ENCODE peak calls at places on chromosomes 6 and 20, in five cellular contexts. U, G, X, W and L are unnamed samples. For H3K9me3, the result is how much of the 10 kb centered on the place peaks cover.

GRCh38 chr6:138509371-138509770 is 10.1 kb upstream of the NHSL1 start:
- DNase-seq in W (no peak), G (no peak), X (no peak), U (peak), L (peak)

GRCh38 chr6:149212202-149212601 is 105.3 kb upstream of the TAB2 start:
- DNase-seq in G (no peak), U (no peak), W (no peak), X (no peak), L (no peak)

GRCh38 chr6:37868447-37868825 is 48.9 kb downstream of the ZFAND3 start:
- DNase-seq in X (no peak), G (no peak), U (no peak), W (no peak), L (no peak)

GRCh38 chr20:38866265-38867061 is 59.8 kb upstream of the FAM83D start:
- DNase-seq in W (no peak), U (no peak), G (no peak), X (no peak), L (no peak)

GRCh38 chr6:134626131-134626530 is 308.2 kb upstream of the SGK1 start:
- DNase-seq in G (no peak), U (no peak), W (no peak), X (no peak), L (no peak)

GRCh38 chr20:62367136-62367482 is at the start of gene LAMA5:
- DNase-seq in X (peak), G (no peak), W (peak), U (peak), L (no peak)

GRCh38 chr6:140774080-140774505 is 1358.6 kb upstream of the GJE1 start:
- DNase-seq in G (no peak), W (no peak), U (no peak), X (no peak), L (no peak)

GRCh38 chr6:72182337-72183246 is 296.2 kb downstream of the RIMS1 start:
- DNase-seq in X (peak), W (peak), G (peak), U (peak), L (peak)

GRCh38 chr6:99119109-99120031 is 171.6 kb upstream of the FBXL4 start:
- DNase-seq in W (no peak), X (no peak), U (peak), G (peak), L (no peak)

GRCh38 chr6:135328136-135328535 is 147.0 kb downstream of the MYB start:
- DNase-seq in W (no peak), X (no peak), G (no peak), U (no peak), L (no peak)

GRCh38 chr6:139483082-139483481 is 108.6 kb upstream of the CITED2 start:
- DNase-seq in W (no peak), X (no peak), U (no peak), G (peak), L (no peak)

GRCh38 chr6:20953019-20953418 is 418.8 kb downstream of the CDKAL1 start:
- DNase-seq in U (no peak), X (no peak), G (no peak), W (no peak), L (no peak)

GRCh38 chr6:159875194-159875593 is 15.6 kb upstream of the MAS1 start:
- DNase-seq in W (no peak), U (no peak), X (no peak), G (peak), L (no peak)

GRCh38 chr6:836276-836853 is 143.4 kb upstream of the EXOC2 start:
- DNase-seq in W (peak), G (no peak), X (no peak), U (no peak), L (no peak)

GRCh38 chr20:49888341-49889244 is 26.7 kb downstream of the SPATA2 start:
- DNase-seq in U (peak), X (peak), G (peak), W (no peak), L (no peak)

GRCh38 chr20:11952621-11953020 is 34.9 kb downstream of the BTBD3 start:
- DNase-seq in X (no peak), W (no peak), G (no peak), U (no peak), L (no peak)

GRCh38 chr6:25056130-25056529 is 120.4 kb upstream of the RIPOR2 start:
- DNase-seq in X (no peak), W (no peak), U (no peak), G (no peak), L (no peak)

GRCh38 chr20:25309395-25310267 is 61.7 kb downstream of the PYGB start:
- DNase-seq in U (no peak), X (peak), G (no peak), W (peak), L (peak)

GRCh38 chr20:61788343-61788742 is 277.3 kb downstream of the TAF4 start:
- DNase-seq in U (no peak), W (no peak), G (no peak), X (no peak), L (no peak)

GRCh38 chr6:127737009-127737486 is 160.1 kb downstream of the C6orf58 start:
- DNase-seq in G (peak), W (no peak), X (no peak), U (peak), L (no peak)

DNA sequence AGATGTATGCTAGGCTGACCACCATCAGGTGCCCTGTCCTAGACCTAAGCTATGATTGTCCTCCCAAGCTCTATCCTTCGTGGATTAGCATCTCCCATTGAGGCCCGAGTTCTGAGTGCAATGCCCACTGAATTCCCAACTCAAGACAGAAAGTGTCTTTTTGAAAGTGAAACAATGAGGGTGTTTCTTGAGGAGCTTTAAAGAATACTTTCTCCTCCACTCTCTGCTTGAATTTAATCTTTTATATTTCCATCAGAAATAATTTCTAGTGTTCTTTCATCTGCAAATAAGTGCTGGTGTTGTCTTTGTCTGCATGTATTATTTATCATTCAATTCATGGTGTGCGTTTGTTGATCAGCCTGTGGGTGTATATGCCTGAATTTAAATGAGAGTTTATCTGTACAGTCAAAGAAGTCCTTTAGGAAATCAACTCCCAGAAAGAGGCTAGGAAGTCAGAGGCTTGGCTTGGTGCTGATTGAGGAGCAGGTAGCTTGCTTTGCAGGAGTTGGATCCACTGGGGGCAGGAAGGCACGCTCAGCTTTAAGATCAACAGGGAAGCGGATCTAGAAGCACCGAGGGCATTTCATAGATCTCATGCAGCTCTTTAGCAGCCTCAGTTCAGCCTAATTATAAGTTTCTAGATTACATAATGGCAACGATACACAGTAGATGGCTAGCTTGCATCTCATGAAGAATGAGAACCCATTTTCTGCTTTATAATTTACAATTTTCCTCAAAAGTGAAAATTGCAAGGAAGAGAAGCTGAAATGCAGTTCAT is 36.0 kb upstream of the CCN6 start:
- DNase-seq in G (no peak), X (no peak), W (no peak), U (no peak), L (no peak)
- H3K9me3 ChIP-seq in G (under half), X (under half), W (under half), U (under half), L (under half)

GRCh38 chr20:63624486-63624885 is 2.4 kb downstream of the GMEB2 start:
- DNase-seq in W (peak), X (no peak), U (no peak), G (no peak), L (no peak)
- H3K9me3 ChIP-seq in W (under half), X (under half), U (under half), G (under half), L (under half)

GRCh38 chr6:44180406-44180805 is 21.8 kb downstream of the CAPN11 start:
- DNase-seq in X (no peak), G (no peak), W (no peak), U (no peak), L (no peak)

GRCh38 chr6:44182911-44183390 is 24.3 kb downstream of the CAPN11 start:
- DNase-seq in W (no peak), G (no peak), X (no peak), U (no peak), L (no peak)

GRCh38 chr6:44180886-44181285 is 22.3 kb downstream of the CAPN11 start:
- DNase-seq in G (no peak), W (no peak), X (no peak), U (no peak), L (no peak)

GRCh38 chr6:44186691-44187025 is 28.0 kb downstream of the CAPN11 start:
- DNase-seq in G (no peak), U (no peak), W (no peak), X (no peak), L (no peak)

GRCh38 chr6:44183783-44184182 is 25.2 kb downstream of the CAPN11 start:
- DNase-seq in W (no peak), G (no peak), U (no peak), X (no peak), L (no peak)
- H3K9me3 ChIP-seq in W (under half), G (under half), U (under half), X (under half), L (under half)

GRCh38 chr6:155611742-155612141 is 156.1 kb upstream of the NOX3 start:
- DNase-seq in W (no peak), G (no peak), U (no peak), X (no peak), L (no peak)
- H3K9me3 ChIP-seq in W (under half), G (half or more), U (under half), X (under half), L (under half)